ENCODE peak calls at places on chromosome 11, in four cellular contexts. One of them, this sample, is unnamed.

GRCh38 chr11:77081976-77082836 is 15.4 kb downstream of the CAPN5 start:
- DNase-seq in heart right ventricle: no peak
- DNase-seq in psoas muscle: peak; percentile 23
- DNase-seq in tibial artery: no peak
- DNase-seq in this sample: no peak

GRCh38 chr11:95680169-95680929 is 109.2 kb downstream of the FAM76B start:
- DNase-seq in tibial artery: no peak
- DNase-seq in psoas muscle: no peak
- DNase-seq in heart right ventricle: no peak
- DNase-seq in this sample: peak; percentile 76

GRCh38 chr11:85379066-85379465 is 248.1 kb downstream of the DLG2 start:
- DNase-seq in psoas muscle: no peak
- DNase-seq in tibial artery: no peak
- DNase-seq in heart right ventricle: no peak
- DNase-seq in this sample: no peak

GRCh38 chr11:10628506-10629236 is 60.2 kb upstream of the LYVE1 start:
- DNase-seq in heart right ventricle: no peak
- DNase-seq in psoas muscle: no peak
- DNase-seq in tibial artery: no peak
- DNase-seq in this sample: no peak

GRCh38 chr11:86151188-86152005 is 82.5 kb upstream of the PICALM start:
- DNase-seq in psoas muscle: no peak
- DNase-seq in heart right ventricle: peak; percentile 47
- DNase-seq in tibial artery: peak; percentile 38
- DNase-seq in this sample: peak; percentile 28

GRCh38 chr11:111097191-111097590 is 148.3 kb upstream of the POU2AF2 start:
- DNase-seq in tibial artery: peak; percentile 53
- DNase-seq in heart right ventricle: peak; percentile 38
- DNase-seq in psoas muscle: peak; percentile 59
- DNase-seq in this sample: peak; percentile 66

GRCh38 chr11:73814812-73815211 is 27.1 kb downstream of the MRPL48 start:
- DNase-seq in psoas muscle: no peak
- DNase-seq in heart right ventricle: no peak
- DNase-seq in tibial artery: no peak
- DNase-seq in this sample: no peak

GRCh38 chr11:1478011-1478410 is 8.6 kb downstream of the MOB2 start:
- DNase-seq in tibial artery: no peak
- DNase-seq in psoas muscle: peak; percentile 30
- DNase-seq in heart right ventricle: peak; percentile 11
- DNase-seq in this sample: no peak

GRCh38 chr11:2789331-2789730 is 89.5 kb upstream of the KCNQ1OT1 start:
- DNase-seq in tibial artery: peak; percentile 9
- DNase-seq in heart right ventricle: no peak
- DNase-seq in psoas muscle: peak; percentile 39
- DNase-seq in this sample: no peak

GRCh38 chr11:120645639-120646038 is 134.1 kb downstream of the GRIK4 start:
- DNase-seq in psoas muscle: no peak
- DNase-seq in tibial artery: no peak
- DNase-seq in heart right ventricle: no peak
- DNase-seq in this sample: no peak

GRCh38 chr11:126739499-126740145 is 260.9 kb downstream of the KIRREL3 start:
- DNase-seq in psoas muscle: no peak
- DNase-seq in heart right ventricle: no peak
- DNase-seq in tibial artery: no peak
- DNase-seq in this sample: peak; percentile 29

GRCh38 chr11:32831241-32831640 is 1.5 kb downstream of the PRRG4 start:
- DNase-seq in tibial artery: no peak
- DNase-seq in heart right ventricle: no peak
- DNase-seq in psoas muscle: no peak
- DNase-seq in this sample: no peak

GRCh38 chr11:64729851-64730382 is 6.9 kb upstream of the NRXN2 start:
- DNase-seq in tibial artery: no peak
- DNase-seq in heart right ventricle: peak; percentile 45
- DNase-seq in psoas muscle: no peak
- DNase-seq in this sample: peak; percentile 40

GRCh38 chr11:64546176-64546575 is 44.8 kb upstream of the SLC22A12 start:
- DNase-seq in psoas muscle: no peak
- DNase-seq in tibial artery: no peak
- DNase-seq in heart right ventricle: no peak
- DNase-seq in this sample: no peak

GRCh38 chr11:69915151-69915500 is 95.9 kb upstream of the FGF3 start:
- DNase-seq in heart right ventricle: no peak
- DNase-seq in tibial artery: no peak
- DNase-seq in psoas muscle: no peak
- DNase-seq in this sample: peak; percentile 11

GRCh38 chr11:108973402-108974119 is 308.7 kb downstream of the DDX10 start:
- DNase-seq in psoas muscle: no peak
- DNase-seq in tibial artery: no peak
- DNase-seq in heart right ventricle: no peak
- DNase-seq in this sample: peak; percentile 94

GRCh38 chr11:67484847-67485311 is 2.1 kb downstream of the AIP start:
- DNase-seq in tibial artery: no peak
- DNase-seq in psoas muscle: no peak
- DNase-seq in heart right ventricle: no peak
- DNase-seq in this sample: no peak

GRCh38 chr11:2913029-2913431 is 16.2 kb downstream of the PHLDA2 start:
- DNase-seq in heart right ventricle: no peak
- DNase-seq in psoas muscle: no peak
- DNase-seq in tibial artery: no peak
- DNase-seq in this sample: peak; percentile 42

GRCh38 chr11:66429983-66430602 is 8.6 kb downstream of the MRPL11 start:
- DNase-seq in heart right ventricle: peak; percentile 68
- DNase-seq in tibial artery: peak; percentile 52
- DNase-seq in psoas muscle: peak; percentile 82
- DNase-seq in this sample: peak; percentile 86

GRCh38 chr11:76694664-76695063 is 24.1 kb upstream of the LRRC32 start:
- DNase-seq in heart right ventricle: no peak
- DNase-seq in psoas muscle: no peak
- DNase-seq in tibial artery: no peak
- DNase-seq in this sample: peak; percentile 80

GRCh38 chr11:73854680-73855079 is 22.0 kb downstream of the COA4 start:
- DNase-seq in psoas muscle: no peak
- DNase-seq in tibial artery: no peak
- DNase-seq in heart right ventricle: no peak
- DNase-seq in this sample: peak; percentile 30

GRCh38 chr11:34105957-34106504 is 602 bp downstream of the NAT10 start:
- DNase-seq in heart right ventricle: no peak
- DNase-seq in psoas muscle: no peak
- DNase-seq in tibial artery: no peak
- DNase-seq in this sample: no peak

GRCh38 chr11:105723269-105723668 is 113.4 kb downstream of the GRIA4 start:
- DNase-seq in psoas muscle: no peak
- DNase-seq in heart right ventricle: no peak
- DNase-seq in tibial artery: no peak
- DNase-seq in this sample: no peak
- TF ChIP-seq CTCF in psoas muscle: no peak
- TF ChIP-seq CTCF in heart right ventricle: no peak
- TF ChIP-seq CTCF in tibial artery: no peak
- TF ChIP-seq CTCF in this sample: no peak

GRCh38 chr11:118265954-118266353 is 1.9 kb upstream of the MPZL2 start:
- DNase-seq in tibial artery: peak; percentile 38
- DNase-seq in heart right ventricle: peak; percentile 18
- DNase-seq in psoas muscle: no peak
- DNase-seq in this sample: no peak

GRCh38 chr11:118267486-118267885 is 3.4 kb upstream of the MPZL2 start:
- DNase-seq in psoas muscle: no peak
- DNase-seq in heart right ventricle: no peak
- DNase-seq in tibial artery: no peak
- DNase-seq in this sample: no peak

GRCh38 chr11:118263109-118263508 is 988 bp downstream of the MPZL2 start:
- DNase-seq in heart right ventricle: no peak
- DNase-seq in tibial artery: no peak
- DNase-seq in psoas muscle: no peak
- DNase-seq in this sample: no peak

GRCh38 chr11:118264568-118265470 is 722 bp upstream of the MPZL2 start:
- DNase-seq in tibial artery: no peak
- DNase-seq in heart right ventricle: no peak
- DNase-seq in psoas muscle: no peak
- DNase-seq in this sample: no peak

DNA sequence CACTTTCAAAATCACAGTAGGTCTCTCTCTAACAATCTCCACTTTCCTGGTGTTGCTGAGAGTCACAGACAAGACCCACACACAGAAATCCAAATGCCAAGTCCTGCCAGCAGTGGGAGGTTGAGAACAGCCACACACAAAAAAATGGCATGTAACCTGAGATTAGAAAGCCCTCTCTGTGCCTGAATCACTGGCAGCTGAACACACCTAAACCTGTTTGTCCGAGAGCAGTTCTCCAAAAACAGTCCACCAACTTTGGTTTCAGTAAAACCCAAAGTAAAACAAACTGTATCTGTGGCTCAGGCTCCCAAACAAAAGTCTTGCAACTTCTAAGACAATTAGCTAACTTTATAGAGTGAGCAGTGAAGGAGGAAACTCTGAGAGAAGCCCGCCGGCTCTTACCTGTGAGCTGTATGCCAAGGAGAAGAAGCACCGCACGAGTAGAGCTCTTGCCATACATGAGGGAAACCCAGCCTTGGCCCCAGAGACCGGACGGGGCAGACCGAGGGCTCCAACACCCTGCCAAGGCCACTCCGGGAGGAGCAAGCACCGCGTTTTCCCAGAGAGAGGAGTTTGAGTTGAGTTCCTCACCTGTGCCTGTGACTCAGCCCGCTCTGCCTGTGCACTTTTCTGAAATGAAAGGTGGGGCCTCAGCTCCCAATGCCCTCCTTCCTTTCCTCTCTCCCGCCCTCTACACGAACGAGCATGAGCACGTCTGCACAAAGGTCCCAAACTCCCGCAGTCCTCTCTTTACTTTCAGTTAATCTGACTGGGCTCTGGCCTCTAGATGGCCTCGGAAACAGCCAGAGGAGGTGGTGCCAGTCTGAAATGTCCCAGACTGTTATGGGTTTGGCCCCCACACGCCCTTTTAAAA is at the start of gene MPZL2:
- DNase-seq in tibial artery: peak; percentile 26
- DNase-seq in heart right ventricle: no peak
- DNase-seq in psoas muscle: no peak
- DNase-seq in this sample: peak; percentile 10
- H3K4me3 ChIP-seq in tibial artery: peak within 1 kb of the TSS; percentile 36
- H3K4me3 ChIP-seq in heart right ventricle: peak within 1 kb of the TSS; percentile 31
- H3K4me3 ChIP-seq in psoas muscle: peak within 1 kb of the TSS; percentile 55
- H3K4me3 ChIP-seq in this sample: no peak within 1 kb of the TSS

GRCh38 chr11:16357776-16358175 is 1.4 kb upstream of the SOX6 start:
- DNase-seq in psoas muscle: no peak
- DNase-seq in tibial artery: no peak
- DNase-seq in heart right ventricle: no peak
- DNase-seq in this sample: no peak
- TF ChIP-seq CTCF in psoas muscle: no peak
- TF ChIP-seq CTCF in tibial artery: no peak
- TF ChIP-seq CTCF in heart right ventricle: no peak
- TF ChIP-seq CTCF in this sample: no peak

GRCh38 chr11:5129457-5129877 is 8.7 kb downstream of the OR52A5 start:
- DNase-seq in psoas muscle: no peak
- DNase-seq in heart right ventricle: no peak
- DNase-seq in tibial artery: no peak
- DNase-seq in this sample: no peak
- H3K4me3 ChIP-seq in psoas muscle: no peak overlapping the region
- H3K4me3 ChIP-seq in heart right ventricle: no peak overlapping the region
- H3K4me3 ChIP-seq in tibial artery: no peak overlapping the region
- H3K4me3 ChIP-seq in this sample: no peak overlapping the region

DNA sequence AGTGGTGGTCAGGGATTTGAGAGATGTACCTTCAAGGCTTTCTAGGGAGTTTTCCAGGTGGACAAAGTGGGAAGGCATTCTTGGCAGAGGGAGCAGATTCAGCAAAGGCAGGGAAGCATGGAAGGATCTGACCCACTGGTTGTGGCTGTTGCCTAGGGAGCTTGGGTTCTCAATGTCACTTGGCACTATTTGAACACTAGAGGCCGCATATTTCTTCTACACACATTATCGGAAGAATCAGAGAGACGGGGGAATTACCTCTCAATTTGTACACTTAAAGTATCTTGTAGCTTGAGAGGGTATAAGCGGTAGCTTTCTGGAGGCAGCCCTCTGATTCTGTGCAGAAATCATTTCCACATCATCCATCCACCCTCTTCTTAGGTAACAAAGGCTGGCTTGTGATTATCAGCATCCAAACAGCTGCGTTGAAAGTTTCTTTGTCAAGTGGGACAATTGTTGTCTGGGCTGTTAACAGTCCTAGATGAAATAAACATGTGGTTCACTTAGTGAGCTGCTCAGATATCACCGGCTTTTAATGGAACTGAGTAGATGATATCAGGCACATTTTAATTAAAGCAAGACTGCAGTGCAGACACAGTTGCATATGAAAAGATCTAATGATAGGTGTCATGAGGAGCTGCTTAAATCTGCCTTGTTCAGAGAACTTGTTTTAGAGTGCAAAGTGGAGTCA is 2.6 kb downstream of the NELL1 start:
- DNase-seq in psoas muscle: no peak
- DNase-seq in tibial artery: no peak
- DNase-seq in heart right ventricle: no peak
- DNase-seq in this sample: no peak
- TF ChIP-seq CTCF in psoas muscle: no peak
- TF ChIP-seq CTCF in tibial artery: no peak
- TF ChIP-seq CTCF in heart right ventricle: no peak
- TF ChIP-seq CTCF in this sample: no peak

GRCh38 chr11:94658888-94659287 is 91.7 kb downstream of the PIWIL4 start:
- DNase-seq in psoas muscle: no peak
- DNase-seq in heart right ventricle: no peak
- DNase-seq in tibial artery: no peak
- DNase-seq in this sample: no peak

GRCh38 chr11:94664336-94664735 is 97.2 kb downstream of the PIWIL4 start:
- DNase-seq in heart right ventricle: no peak
- DNase-seq in tibial artery: no peak
- DNase-seq in psoas muscle: no peak
- DNase-seq in this sample: peak; percentile 7

GRCh38 chr11:94661444-94661843 is 94.3 kb downstream of the PIWIL4 start:
- DNase-seq in tibial artery: no peak
- DNase-seq in psoas muscle: no peak
- DNase-seq in heart right ventricle: no peak
- DNase-seq in this sample: no peak

GRCh38 chr11:94665116-94665659 is 98.0 kb downstream of the PIWIL4 start:
- DNase-seq in tibial artery: no peak
- DNase-seq in psoas muscle: no peak
- DNase-seq in heart right ventricle: no peak
- DNase-seq in this sample: no peak

DNA sequence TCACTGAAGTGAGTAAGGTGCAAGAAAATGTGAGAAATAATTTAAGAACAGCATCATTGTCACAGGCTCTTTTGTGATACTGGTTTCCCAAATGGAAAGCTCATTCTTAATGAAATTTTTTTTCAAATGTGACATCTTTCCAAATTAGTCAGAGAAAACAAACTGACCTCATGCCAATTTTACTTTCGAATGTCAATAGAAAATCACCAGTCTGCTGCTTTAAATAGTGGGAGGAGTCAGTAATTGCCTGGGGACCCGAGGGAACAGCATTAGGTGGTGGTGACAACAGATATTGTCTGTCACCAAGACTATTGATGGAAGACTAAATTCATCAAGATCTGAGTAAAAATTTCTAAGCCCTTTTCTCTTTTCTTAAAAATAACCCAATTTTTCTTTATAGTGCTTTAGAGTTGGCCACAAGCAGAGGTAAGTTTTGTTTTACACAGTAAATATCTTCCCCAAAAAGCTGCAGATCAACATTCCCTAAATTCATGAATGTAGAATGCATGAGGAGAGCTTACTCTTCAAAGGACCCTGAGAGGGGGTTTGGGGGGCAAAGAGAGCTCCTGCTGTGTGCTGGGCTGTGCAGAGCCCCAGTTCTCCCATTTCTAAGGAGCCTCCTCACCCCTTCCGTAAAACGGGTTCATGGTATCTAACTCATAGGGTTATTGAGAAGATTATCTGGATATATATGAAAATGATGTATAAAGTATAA is 95.1 kb downstream of the PIWIL4 start:
- DNase-seq in heart right ventricle: no peak
- DNase-seq in psoas muscle: no peak
- DNase-seq in tibial artery: no peak
- DNase-seq in this sample: no peak
- H3K4me3 ChIP-seq in heart right ventricle: no peak overlapping the region
- H3K4me3 ChIP-seq in psoas muscle: no peak overlapping the region
- H3K4me3 ChIP-seq in tibial artery: no peak overlapping the region
- H3K4me3 ChIP-seq in this sample: no peak overlapping the region

This sample was measured in foreskin fibroblast.